ENCODE peak calls at places on chromosomes 2 and 18, in six cellular contexts. F is AG09319, Q is breast epithelium, T is epithelial cell of esophagus, S is HFFc6, B is Calu3. W is an unnamed sample.

GRCh38 chr2:143473206-143473605 is 344.0 kb downstream of the ARHGAP15 start:
- DNase-seq in T (peak), Q (no peak), S (peak), F (no peak), B (peak), W (no peak)

GRCh38 chr2:7672027-7672684 is 754.9 kb downstream of the RNF144A start:
- DNase-seq in Q (no peak), F (no peak), T (peak), B (peak), S (peak), W (no peak)

GRCh38 chr2:241957276-241957675 is 87.7 kb downstream of the RTP5 start:
- DNase-seq in Q (no peak), S (no peak), T (no peak), F (no peak), B (no peak), W (no peak)

GRCh38 chr2:12064153-12064552 is 317.7 kb downstream of the LPIN1 start:
- DNase-seq in Q (no peak), F (no peak), S (no peak), T (no peak), B (no peak), W (no peak)

GRCh38 chr2:72330673-72331072 is 183.0 kb upstream of the CYP26B1 start:
- DNase-seq in B (no peak), Q (no peak), T (peak), S (no peak), F (no peak), W (no peak)

GRCh38 chr2:26184555-26185303 is 11.8 kb downstream of the GAREM2 start:
- DNase-seq in S (no peak), T (peak), Q (no peak), F (peak), B (peak), W (peak)

GRCh38 chr18:73797419-73797818 is 350.2 kb downstream of the FBXO15 start:
- DNase-seq in B (no peak), S (no peak), Q (no peak), F (no peak), T (no peak), W (no peak)

GRCh38 chr2:181953773-181954537 is 31.7 kb upstream of the PPP1R1C start:
- DNase-seq in F (peak), B (peak), S (no peak), Q (peak), T (peak), W (no peak)

GRCh38 chr2:200812122-200813022 is 662 bp downstream of the BZW1 start:
- DNase-seq in F (no peak), B (peak), T (peak), S (peak), Q (peak), W (peak)
- TF ChIP-seq CTCF in F (peak), B (peak), T (peak), S (peak), Q (peak), W (no peak)

DNA sequence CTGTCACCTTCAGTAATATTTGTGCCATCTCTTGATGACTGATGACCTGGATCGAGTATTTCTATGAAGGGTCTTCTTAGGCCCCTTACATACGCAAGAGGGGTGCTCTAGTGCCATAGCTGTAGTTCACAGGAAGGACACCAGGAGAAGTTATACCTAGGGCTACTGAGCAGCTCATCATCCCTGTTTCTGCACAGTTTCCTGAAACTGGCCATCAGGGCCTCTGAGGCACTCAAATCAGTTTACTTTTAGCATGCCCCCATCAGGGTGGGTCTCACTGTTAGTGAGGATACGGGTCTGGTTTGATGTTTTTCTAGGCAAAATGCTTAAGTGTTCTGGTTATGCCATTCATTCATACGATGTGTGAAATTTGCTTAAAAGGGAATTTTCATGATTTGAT is 20.0 kb upstream of the FBLN7 start:
- DNase-seq in B (no peak), F (no peak), T (no peak), S (no peak), Q (no peak), W (no peak)
- TF ChIP-seq CTCF in B (no peak), F (no peak), T (peak), S (peak), Q (no peak), W (no peak)

DNA sequence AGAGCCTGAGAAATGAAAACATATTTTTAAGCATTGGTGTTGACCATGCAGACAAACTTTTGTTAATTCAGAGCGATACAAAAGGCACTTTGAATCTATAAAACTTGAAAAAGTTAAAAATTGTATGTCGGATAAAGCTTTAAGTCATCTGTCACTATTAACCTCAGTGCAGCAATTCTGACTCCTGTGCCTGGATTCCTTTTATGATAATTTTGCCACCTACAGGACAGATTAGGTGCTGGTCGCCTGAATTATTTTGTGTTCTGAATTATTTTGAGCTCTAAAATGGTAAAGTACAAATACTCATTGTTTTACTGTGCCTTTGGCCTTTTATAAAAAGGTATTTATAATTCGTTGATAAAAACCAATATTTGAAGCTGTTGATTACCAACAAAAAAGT is 19.4 kb upstream of the RNF138 start:
- DNase-seq in S (no peak), F (no peak), B (no peak), Q (no peak), T (peak), W (no peak)
- TF ChIP-seq CTCF in S (peak), F (peak), B (peak), Q (no peak), T (peak), W (no peak)

GRCh38 chr18:69469444-69469919 is 68.8 kb downstream of the DOK6 start:
- DNase-seq in B (no peak), Q (no peak), F (no peak), S (no peak), T (no peak), W (no peak)
- TF ChIP-seq CTCF in B (no peak), Q (no peak), F (peak), S (peak), T (no peak), W (no peak)

DNA sequence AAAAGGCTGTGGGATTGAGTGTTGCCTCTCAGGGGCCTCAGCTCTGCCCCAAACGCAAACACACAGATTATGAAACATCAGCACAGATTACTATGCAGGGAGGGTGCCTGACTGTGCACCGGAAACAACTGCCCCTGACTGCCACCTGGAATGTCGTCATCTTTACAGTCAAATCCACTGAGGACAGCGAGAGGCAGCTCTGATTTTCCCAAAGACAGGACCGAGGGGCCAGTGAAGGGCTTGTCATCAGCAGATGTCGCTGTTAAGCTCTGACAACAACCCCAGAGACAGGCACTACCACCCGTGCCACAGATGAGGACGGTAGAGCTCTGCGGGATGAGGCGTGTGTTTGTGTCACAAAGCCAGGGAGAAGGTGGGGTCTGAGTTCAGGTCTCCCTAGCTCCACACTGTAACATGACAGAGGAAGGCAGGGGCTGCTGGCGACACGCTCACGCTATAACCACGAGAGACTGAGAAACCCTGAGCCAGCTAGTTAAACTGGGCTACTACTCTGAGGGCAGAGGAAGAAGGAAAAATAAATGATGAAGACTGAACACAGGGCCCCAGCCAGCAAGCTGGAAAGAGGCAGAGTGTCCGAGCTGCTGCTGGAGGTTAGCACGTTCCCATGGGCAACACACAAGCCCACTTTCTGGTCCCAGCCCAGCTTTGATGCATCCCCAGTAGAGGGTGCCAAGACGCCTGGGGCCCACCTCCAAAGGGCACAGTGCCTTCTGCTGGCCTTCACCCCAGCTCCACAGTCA is 47.0 kb downstream of the PARD6G start:
- DNase-seq in F (no peak), B (no peak), S (no peak), T (no peak), Q (no peak), W (no peak)
- TF ChIP-seq CTCF in F (no peak), B (no peak), S (no peak), T (peak), Q (no peak), W (no peak)

GRCh38 chr18:35778850-35779634 is 193.4 kb upstream of the RMP24 start:
- DNase-seq in S (no peak), F (no peak), Q (no peak), T (no peak), B (no peak), W (no peak)

GRCh38 chr18:35782926-35783325 is 189.6 kb upstream of the RMP24 start:
- DNase-seq in F (no peak), Q (no peak), B (no peak), S (no peak), T (peak), W (no peak)

GRCh38 chr18:35777042-35777441 is 195.4 kb upstream of the RMP24 start:
- DNase-seq in B (peak), S (no peak), F (no peak), T (no peak), Q (no peak), W (no peak)

GRCh38 chr18:35776481-35776880 is 194.9 kb downstream of the GALNT1 start:
- DNase-seq in F (no peak), Q (no peak), S (peak), B (no peak), T (no peak), W (no peak)

DNA sequence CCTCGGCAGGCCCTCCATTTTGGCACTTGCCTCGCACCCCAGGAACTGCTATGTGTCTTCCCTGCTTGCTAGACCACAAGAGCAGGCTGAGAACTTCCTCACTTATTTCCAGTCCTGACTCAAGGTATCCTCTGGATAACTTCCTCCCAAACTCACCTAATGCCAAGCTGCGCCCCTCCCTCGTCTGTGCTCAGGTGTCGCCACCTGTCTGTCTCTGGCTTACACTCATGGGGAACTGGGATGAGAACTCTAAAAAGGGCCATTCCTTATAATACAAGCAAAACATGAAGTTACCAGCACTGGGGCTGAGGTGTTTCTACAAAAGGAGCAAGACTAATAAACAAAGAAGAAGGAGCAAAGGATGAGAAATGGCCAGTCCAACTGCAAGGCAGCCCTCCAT is 191.5 kb upstream of the RMP24 start:
- DNase-seq in T (no peak), F (no peak), B (no peak), S (no peak), Q (no peak), W (no peak)
- TF ChIP-seq CTCF in T (no peak), F (no peak), B (no peak), S (no peak), Q (no peak), W (no peak)

GRCh38 chr2:120597595-120598193 is 138.0 kb upstream of the GLI2 start:
- DNase-seq in Q (no peak), B (no peak), F (no peak), S (no peak), T (no peak), W (no peak)

GRCh38 chr2:120600335-120600734 is 135.3 kb upstream of the GLI2 start:
- DNase-seq in S (no peak), B (no peak), Q (no peak), F (no peak), T (no peak), W (no peak)

GRCh38 chr2:120598416-120598815 is 137.3 kb upstream of the GLI2 start:
- DNase-seq in B (no peak), T (no peak), Q (no peak), F (no peak), S (no peak), W (no peak)

GRCh38 chr2:120599656-120600055 is 136.0 kb upstream of the GLI2 start:
- DNase-seq in F (no peak), S (no peak), T (no peak), Q (no peak), B (no peak), W (no peak)

DNA sequence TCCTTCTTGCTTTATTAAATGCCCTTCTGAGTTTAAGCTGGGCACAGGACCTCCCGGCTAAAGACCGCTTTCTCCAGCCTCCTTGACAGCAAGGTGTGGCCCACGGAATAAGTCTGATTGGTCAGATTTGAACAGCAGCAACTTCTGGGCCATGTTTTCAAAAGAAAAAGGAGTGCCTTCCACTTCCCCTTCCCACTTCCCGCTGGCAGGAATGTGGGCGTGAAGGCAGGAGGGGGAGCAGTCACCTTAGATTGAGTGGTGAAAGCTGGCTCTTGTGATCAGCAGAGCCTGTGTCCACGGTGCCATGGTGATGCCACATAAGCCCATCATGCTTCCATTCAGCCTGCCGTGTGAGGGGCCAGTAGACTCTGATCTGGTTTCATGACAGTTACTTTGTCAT is 136.6 kb upstream of the GLI2 start:
- DNase-seq in B (no peak), F (no peak), T (no peak), Q (no peak), S (no peak), W (no peak)
- TF ChIP-seq CTCF in B (no peak), F (no peak), T (no peak), Q (no peak), S (no peak), W (no peak)

DNA sequence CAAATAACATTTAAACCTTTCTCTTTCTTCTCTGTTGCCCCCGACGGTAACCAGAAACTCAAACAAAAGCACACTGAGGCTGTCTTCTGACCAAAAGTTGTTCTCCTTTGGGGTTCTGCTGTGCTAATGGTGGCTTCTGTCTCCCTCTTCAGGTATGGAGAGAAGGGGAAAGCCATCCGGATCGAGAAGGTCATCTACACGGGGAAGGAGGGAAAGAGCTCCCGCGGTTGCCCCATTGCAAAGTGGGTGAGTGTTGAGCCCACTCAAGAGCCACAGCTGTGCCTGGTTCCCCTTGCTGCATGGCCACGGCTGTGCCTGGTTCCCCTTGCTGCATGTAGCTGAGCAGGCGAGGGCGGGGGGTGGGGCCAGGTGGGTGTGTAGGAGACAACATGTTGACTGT is 67.4 kb downstream of the BOLA3 start:
- DNase-seq in S (no peak), Q (no peak), F (no peak), B (no peak), T (no peak), W (no peak)
- TF ChIP-seq CTCF in S (no peak), Q (no peak), F (peak), B (no peak), T (peak), W (no peak)

GRCh38 chr2:99554238-99554637 is 64.4 kb upstream of the REV1 start:
- DNase-seq in B (no peak), S (no peak), Q (no peak), F (no peak), T (peak), W (no peak)
- TF ChIP-seq CTCF in B (no peak), S (no peak), Q (no peak), F (no peak), T (peak), W (no peak)

GRCh38 chr2:3285901-3286645 is 91.5 kb downstream of the EIPR1 start:
- DNase-seq in B (no peak), F (no peak), T (peak), S (no peak), Q (peak), W (no peak)
- TF ChIP-seq CTCF in B (no peak), F (no peak), T (peak), S (no peak), Q (no peak), W (no peak)

W was measured in activated B cell treated with CpG ODN at 0.5 μM for 24 hours.